ENCODE peak calls at places on chromosomes 5 and 9, in nine cellular contexts. One of them, this sample, is unnamed.

GRCh38 chr9:125633116-125633743 is 73.8 kb downstream of the MAPKAP1 start:
- DNase-seq in ascending aorta: no peak
- DNase-seq in lower leg skin: no peak
- DNase-seq in GM06990: no peak
- DNase-seq in CD8-positive, alpha-beta T cell: no peak
- DNase-seq in neural progenitor cell: no peak
- DNase-seq in A549: no peak
- DNase-seq in AG04449: no peak
- DNase-seq in pancreas: no peak
- DNase-seq in this sample: peak; percentile 52

GRCh38 chr9:37839491-37840461 is 39.2 kb downstream of the DCAF10 start:
- DNase-seq in neural progenitor cell: no peak
- DNase-seq in GM06990: no peak
- DNase-seq in AG04449: no peak
- DNase-seq in CD8-positive, alpha-beta T cell: no peak
- DNase-seq in ascending aorta: no peak
- DNase-seq in pancreas: no peak
- DNase-seq in A549: no peak
- DNase-seq in lower leg skin: no peak
- DNase-seq in this sample: peak; percentile 12

GRCh38 chr9:69526699-69527098 is 145.5 kb downstream of the APBA1 start:
- DNase-seq in pancreas: no peak
- DNase-seq in CD8-positive, alpha-beta T cell: no peak
- DNase-seq in neural progenitor cell: no peak
- DNase-seq in ascending aorta: no peak
- DNase-seq in AG04449: no peak
- DNase-seq in GM06990: no peak
- DNase-seq in lower leg skin: no peak
- DNase-seq in A549: no peak
- DNase-seq in this sample: no peak

GRCh38 chr9:5976668-5977397 is 38.6 kb downstream of the RANBP6 start:
- DNase-seq in neural progenitor cell: no peak
- DNase-seq in A549: no peak
- DNase-seq in pancreas: no peak
- DNase-seq in ascending aorta: no peak
- DNase-seq in GM06990: peak; percentile 3
- DNase-seq in lower leg skin: no peak
- DNase-seq in CD8-positive, alpha-beta T cell: no peak
- DNase-seq in AG04449: no peak
- DNase-seq in this sample: peak; percentile 13

GRCh38 chr5:138905541-138905940 is 30.4 kb upstream of the LRRTM2 start:
- DNase-seq in pancreas: no peak
- DNase-seq in ascending aorta: no peak
- DNase-seq in A549: no peak
- DNase-seq in GM06990: no peak
- DNase-seq in lower leg skin: no peak
- DNase-seq in CD8-positive, alpha-beta T cell: no peak
- DNase-seq in neural progenitor cell: no peak
- DNase-seq in AG04449: peak; percentile 71
- DNase-seq in this sample: peak; percentile 23

GRCh38 chr5:58871648-58872242 is 288.9 kb downstream of the RAB3C start:
- DNase-seq in lower leg skin: no peak
- DNase-seq in CD8-positive, alpha-beta T cell: no peak
- DNase-seq in ascending aorta: no peak
- DNase-seq in pancreas: no peak
- DNase-seq in A549: peak; percentile 44
- DNase-seq in neural progenitor cell: peak; percentile 39
- DNase-seq in AG04449: no peak
- DNase-seq in GM06990: no peak
- DNase-seq in this sample: peak; percentile 52

GRCh38 chr5:2102821-2103776 is 220.4 kb upstream of the IRX4 start:
- DNase-seq in AG04449: no peak
- DNase-seq in ascending aorta: no peak
- DNase-seq in A549: no peak
- DNase-seq in lower leg skin: no peak
- DNase-seq in pancreas: no peak
- DNase-seq in neural progenitor cell: no peak
- DNase-seq in GM06990: no peak
- DNase-seq in CD8-positive, alpha-beta T cell: no peak
- DNase-seq in this sample: no peak

GRCh38 chr5:139108056-139108811 is 89.9 kb downstream of the SIL1 start:
- DNase-seq in A549: no peak
- DNase-seq in AG04449: peak; percentile 33
- DNase-seq in ascending aorta: peak; percentile 83
- DNase-seq in pancreas: peak; percentile 46
- DNase-seq in GM06990: no peak
- DNase-seq in neural progenitor cell: peak; percentile 29
- DNase-seq in CD8-positive, alpha-beta T cell: no peak
- DNase-seq in lower leg skin: peak; percentile 21
- DNase-seq in this sample: peak; percentile 31

GRCh38 chr5:146802945-146803522 is 75.5 kb downstream of the PPP2R2B start:
- DNase-seq in ascending aorta: no peak
- DNase-seq in pancreas: no peak
- DNase-seq in A549: no peak
- DNase-seq in neural progenitor cell: no peak
- DNase-seq in GM06990: no peak
- DNase-seq in lower leg skin: no peak
- DNase-seq in CD8-positive, alpha-beta T cell: no peak
- DNase-seq in AG04449: no peak
- DNase-seq in this sample: no peak

GRCh38 chr9:34985311-34985899 is 4.1 kb upstream of the DNAJB5 start:
- DNase-seq in A549: peak; percentile 45
- DNase-seq in pancreas: peak; percentile 37
- DNase-seq in CD8-positive, alpha-beta T cell: peak; percentile 29
- DNase-seq in AG04449: no peak
- DNase-seq in neural progenitor cell: peak; percentile 80
- DNase-seq in ascending aorta: peak; percentile 71
- DNase-seq in GM06990: no peak
- DNase-seq in lower leg skin: peak; percentile 89
- DNase-seq in this sample: peak; percentile 71

GRCh38 chr9:96854877-96855273 is 561 bp upstream of the ZNF782 start:
- DNase-seq in ascending aorta: no peak
- DNase-seq in pancreas: no peak
- DNase-seq in A549: no peak
- DNase-seq in GM06990: no peak
- DNase-seq in AG04449: no peak
- DNase-seq in CD8-positive, alpha-beta T cell: no peak
- DNase-seq in neural progenitor cell: no peak
- DNase-seq in lower leg skin: no peak
- DNase-seq in this sample: no peak

GRCh38 chr9:125550216-125550614 is 156.8 kb downstream of the MAPKAP1 start:
- DNase-seq in AG04449: no peak
- DNase-seq in lower leg skin: no peak
- DNase-seq in CD8-positive, alpha-beta T cell: no peak
- DNase-seq in A549: no peak
- DNase-seq in neural progenitor cell: no peak
- DNase-seq in GM06990: no peak
- DNase-seq in pancreas: no peak
- DNase-seq in ascending aorta: no peak
- DNase-seq in this sample: peak; percentile 20

GRCh38 chr9:132026932-132027585 is 52.6 kb downstream of the MED27 start:
- DNase-seq in A549: peak; percentile 20
- DNase-seq in ascending aorta: no peak
- DNase-seq in neural progenitor cell: no peak
- DNase-seq in lower leg skin: no peak
- DNase-seq in CD8-positive, alpha-beta T cell: no peak
- DNase-seq in pancreas: no peak
- DNase-seq in GM06990: no peak
- DNase-seq in AG04449: no peak
- DNase-seq in this sample: no peak

GRCh38 chr5:64207978-64208377 is 42.3 kb downstream of the RNF180 start:
- DNase-seq in neural progenitor cell: no peak
- DNase-seq in lower leg skin: no peak
- DNase-seq in pancreas: no peak
- DNase-seq in A549: no peak
- DNase-seq in GM06990: no peak
- DNase-seq in ascending aorta: no peak
- DNase-seq in CD8-positive, alpha-beta T cell: no peak
- DNase-seq in AG04449: no peak
- DNase-seq in this sample: peak; percentile 41
- TF ChIP-seq CTCF in neural progenitor cell: peak; percentile 48
- TF ChIP-seq CTCF in lower leg skin: no peak
- TF ChIP-seq CTCF in pancreas: no peak
- TF ChIP-seq CTCF in A549: peak; percentile 43
- TF ChIP-seq CTCF in GM06990: no peak
- TF ChIP-seq CTCF in ascending aorta: peak; percentile 50
- TF ChIP-seq CTCF in CD8-positive, alpha-beta T cell: no peak
- TF ChIP-seq CTCF in AG04449: no peak
- TF ChIP-seq CTCF in this sample: peak; percentile 23

GRCh38 chr9:21558627-21559401 is 76.7 kb upstream of the IFNE start:
- DNase-seq in AG04449: no peak
- DNase-seq in ascending aorta: no peak
- DNase-seq in neural progenitor cell: peak; percentile 46
- DNase-seq in CD8-positive, alpha-beta T cell: no peak
- DNase-seq in GM06990: no peak
- DNase-seq in pancreas: no peak
- DNase-seq in A549: no peak
- DNase-seq in lower leg skin: no peak
- DNase-seq in this sample: no peak

GRCh38 chr9:21558079-21558478 is 76.0 kb upstream of the IFNE start:
- DNase-seq in AG04449: no peak
- DNase-seq in neural progenitor cell: no peak
- DNase-seq in GM06990: no peak
- DNase-seq in lower leg skin: no peak
- DNase-seq in CD8-positive, alpha-beta T cell: no peak
- DNase-seq in pancreas: no peak
- DNase-seq in A549: no peak
- DNase-seq in ascending aorta: no peak
- DNase-seq in this sample: no peak

GRCh38 chr9:21561502-21561901 is 79.4 kb upstream of the IFNE start:
- DNase-seq in GM06990: no peak
- DNase-seq in CD8-positive, alpha-beta T cell: no peak
- DNase-seq in lower leg skin: no peak
- DNase-seq in AG04449: no peak
- DNase-seq in pancreas: no peak
- DNase-seq in A549: no peak
- DNase-seq in ascending aorta: no peak
- DNase-seq in neural progenitor cell: no peak
- DNase-seq in this sample: no peak

GRCh38 chr9:21560281-21560745 is 78.2 kb upstream of the IFNE start:
- DNase-seq in neural progenitor cell: no peak
- DNase-seq in A549: no peak
- DNase-seq in AG04449: no peak
- DNase-seq in lower leg skin: no peak
- DNase-seq in pancreas: no peak
- DNase-seq in CD8-positive, alpha-beta T cell: no peak
- DNase-seq in ascending aorta: no peak
- DNase-seq in GM06990: no peak
- DNase-seq in this sample: no peak

GRCh38 chr9:21559402-21560280 is 77.5 kb upstream of the IFNE start:
- DNase-seq in ascending aorta: no peak
- DNase-seq in neural progenitor cell: peak; percentile 87
- DNase-seq in pancreas: peak; percentile 30
- DNase-seq in GM06990: peak; percentile 25
- DNase-seq in A549: peak; percentile 37
- DNase-seq in AG04449: no peak
- DNase-seq in CD8-positive, alpha-beta T cell: peak; percentile 19
- DNase-seq in lower leg skin: peak; percentile 83
- DNase-seq in this sample: peak; percentile 66
- H3K4me3 ChIP-seq in ascending aorta: peak overlapping the region; percentile 62
- H3K4me3 ChIP-seq in neural progenitor cell: peak overlapping the region; percentile 76
- H3K4me3 ChIP-seq in pancreas: peak overlapping the region; percentile 57
- H3K4me3 ChIP-seq in GM06990: no peak overlapping the region
- H3K4me3 ChIP-seq in A549: peak overlapping the region; percentile 79
- H3K4me3 ChIP-seq in AG04449: peak overlapping the region; percentile 76
- H3K4me3 ChIP-seq in CD8-positive, alpha-beta T cell: peak overlapping the region; percentile 78
- H3K4me3 ChIP-seq in lower leg skin: peak overlapping the region; percentile 45
- H3K4me3 ChIP-seq in this sample: peak overlapping the region; percentile 82

GRCh38 chr5:82176115-82176514 is 102.0 kb downstream of the RPS23 start:
- DNase-seq in lower leg skin: no peak
- DNase-seq in GM06990: no peak
- DNase-seq in ascending aorta: no peak
- DNase-seq in A549: no peak
- DNase-seq in neural progenitor cell: no peak
- DNase-seq in pancreas: no peak
- DNase-seq in AG04449: no peak
- DNase-seq in CD8-positive, alpha-beta T cell: no peak
- DNase-seq in this sample: no peak

GRCh38 chr5:82174128-82174918 is 103.8 kb downstream of the RPS23 start:
- DNase-seq in neural progenitor cell: peak; percentile 77
- DNase-seq in CD8-positive, alpha-beta T cell: peak; percentile 37
- DNase-seq in pancreas: peak; percentile 25
- DNase-seq in A549: peak; percentile 38
- DNase-seq in AG04449: peak; percentile 42
- DNase-seq in ascending aorta: peak; percentile 64
- DNase-seq in lower leg skin: peak; percentile 84
- DNase-seq in GM06990: peak; percentile 62
- DNase-seq in this sample: peak; percentile 90

GRCh38 chr5:82178378-82178777 is 99.8 kb downstream of the RPS23 start:
- DNase-seq in lower leg skin: no peak
- DNase-seq in CD8-positive, alpha-beta T cell: no peak
- DNase-seq in A549: no peak
- DNase-seq in pancreas: no peak
- DNase-seq in GM06990: no peak
- DNase-seq in ascending aorta: no peak
- DNase-seq in neural progenitor cell: no peak
- DNase-seq in AG04449: no peak
- DNase-seq in this sample: no peak

GRCh38 chr5:82169892-82170291 is 108.3 kb downstream of the RPS23 start:
- DNase-seq in AG04449: no peak
- DNase-seq in neural progenitor cell: no peak
- DNase-seq in CD8-positive, alpha-beta T cell: no peak
- DNase-seq in A549: no peak
- DNase-seq in ascending aorta: no peak
- DNase-seq in GM06990: no peak
- DNase-seq in pancreas: no peak
- DNase-seq in lower leg skin: no peak
- DNase-seq in this sample: no peak

GRCh38 chr5:82174919-82175219 is 103.3 kb downstream of the RPS23 start:
- DNase-seq in CD8-positive, alpha-beta T cell: no peak
- DNase-seq in AG04449: no peak
- DNase-seq in lower leg skin: no peak
- DNase-seq in ascending aorta: no peak
- DNase-seq in neural progenitor cell: no peak
- DNase-seq in A549: no peak
- DNase-seq in pancreas: no peak
- DNase-seq in GM06990: no peak
- DNase-seq in this sample: no peak
- TF ChIP-seq CTCF in CD8-positive, alpha-beta T cell: no peak
- TF ChIP-seq CTCF in AG04449: no peak
- TF ChIP-seq CTCF in lower leg skin: no peak
- TF ChIP-seq CTCF in ascending aorta: no peak
- TF ChIP-seq CTCF in neural progenitor cell: no peak
- TF ChIP-seq CTCF in A549: no peak
- TF ChIP-seq CTCF in pancreas: no peak
- TF ChIP-seq CTCF in GM06990: no peak
- TF ChIP-seq CTCF in this sample: no peak

GRCh38 chr9:63817622-63818518 is 1467.1 kb downstream of the FOXD4L5 start:
- DNase-seq in CD8-positive, alpha-beta T cell: peak; percentile 44
- DNase-seq in GM06990: peak; percentile 93
- DNase-seq in lower leg skin: peak; percentile 96
- DNase-seq in A549: no peak
- DNase-seq in ascending aorta: peak; percentile 84
- DNase-seq in neural progenitor cell: peak; percentile 34
- DNase-seq in pancreas: no peak
- DNase-seq in AG04449: no peak
- DNase-seq in this sample: no peak
- H3K4me3 ChIP-seq in CD8-positive, alpha-beta T cell: peak overlapping the region; percentile 19
- H3K4me3 ChIP-seq in GM06990: peak overlapping the region; percentile 79
- H3K4me3 ChIP-seq in lower leg skin: no peak overlapping the region
- H3K4me3 ChIP-seq in A549: peak overlapping the region; percentile 35
- H3K4me3 ChIP-seq in ascending aorta: peak overlapping the region; percentile 23
- H3K4me3 ChIP-seq in neural progenitor cell: peak overlapping the region; percentile 37
- H3K4me3 ChIP-seq in pancreas: peak overlapping the region; percentile 2
- H3K4me3 ChIP-seq in AG04449: peak overlapping the region; percentile 67
- H3K4me3 ChIP-seq in this sample: peak overlapping the region; percentile 51